ENCODE peak calls at places on chromosome 15, in six cellular contexts. H is GM23338, J is mesendoderm, I is HCT116, K is neuronal stem cell, Z is hepatocyte. A is an unnamed sample.

GRCh38 chr15:64739216-64739976 is 36.0 kb downstream of the RBPMS2 start:
- DNase-seq in H (no peak), J (no peak), I (no peak), K (no peak), Z (no peak), A (no peak)

GRCh38 chr15:63896336-63897115 is 62.8 kb upstream of the HERC1 start:
- DNase-seq in H (no peak), J (peak), I (no peak), K (no peak), Z (no peak), A (peak)

GRCh38 chr15:61380270-61380669 is 151.2 kb upstream of the RORA start:
- DNase-seq in H (no peak), J (no peak), I (no peak), K (no peak), Z (no peak), A (peak)

GRCh38 chr15:70870066-70870465 is 16.1 kb upstream of the LARP6 start:
- DNase-seq in H (no peak), J (no peak), I (no peak), K (no peak), Z (no peak), A (no peak)

GRCh38 chr15:72116680-72117447 is 1.1 kb downstream of the MYO9A start:
- DNase-seq in H (peak), J (peak), I (no peak), K (no peak), Z (peak), A (peak)

GRCh38 chr15:60379466-60380274 is 18.1 kb downstream of the ANXA2 start:
- DNase-seq in H (peak), J (peak), I (peak), K (no peak), Z (peak), A (no peak)

GRCh38 chr15:33200444-33200843 is 5.9 kb upstream of the FMN1 start:
- DNase-seq in H (no peak), J (peak), I (no peak), K (no peak), Z (peak), A (no peak)

GRCh38 chr15:72184165-72184811 is 13.3 kb downstream of the GRAMD2A start:
- DNase-seq in H (peak), J (peak), I (peak), K (peak), Z (peak), A (no peak)

GRCh38 chr15:20348900-20349773 is 192.5 kb downstream of the GOLGA6L6 start:
- DNase-seq in H (no peak), J (no peak), I (no peak), K (no peak), Z (peak), A (no peak)

GRCh38 chr15:90471769-90472168 is 58.0 kb upstream of the CRTC3 start:
- DNase-seq in H (no peak), J (no peak), I (no peak), K (no peak), Z (no peak), A (no peak)

GRCh38 chr15:64163662-64164362 is 990 bp upstream of the PPIB start:
- DNase-seq in H (peak), J (peak), I (no peak), K (no peak), Z (no peak), A (peak)

GRCh38 chr15:68653031-68653635 is 74.3 kb downstream of the CORO2B start:
- DNase-seq in H (no peak), J (no peak), I (no peak), K (no peak), Z (no peak), A (no peak)

GRCh38 chr15:99983171-99983891 is 250.1 kb upstream of the LYSMD4 start:
- DNase-seq in H (peak), J (peak), I (no peak), K (no peak), Z (no peak), A (no peak)

GRCh38 chr15:68186671-68187397 is 18.3 kb downstream of the CALML4 start:
- DNase-seq in H (no peak), J (no peak), I (no peak), K (no peak), Z (no peak), A (no peak)

GRCh38 chr15:67130673-67131601 is 65.5 kb downstream of the SMAD3 start:
- DNase-seq in H (no peak), J (no peak), I (no peak), K (no peak), Z (no peak), A (no peak)

GRCh38 chr15:50854594-50855490 is 53.6 kb upstream of the AP4E1 start:
- DNase-seq in H (no peak), J (peak), I (no peak), K (no peak), Z (peak), A (peak)

GRCh38 chr15:90539789-90540188 is 10.1 kb downstream of the CRTC3 start:
- DNase-seq in H (no peak), J (no peak), I (no peak), K (no peak), Z (no peak), A (no peak)

GRCh38 chr15:32877620-32878019 is 159.8 kb downstream of the GREM1 start:
- DNase-seq in H (no peak), J (no peak), I (no peak), K (no peak), Z (no peak), A (peak)

GRCh38 chr15:34358948-34359347 is 8.0 kb downstream of the LPCAT4 start:
- DNase-seq in H (no peak), J (no peak), I (no peak), K (no peak), Z (no peak), A (no peak)

GRCh38 chr15:72229076-72229946 is 1.7 kb downstream of the PKM start:
- DNase-seq in H (peak), J (peak), I (no peak), K (no peak), Z (no peak), A (peak)

GRCh38 chr15:51620647-51621046 is 1.9 kb downstream of the DMXL2 start:
- DNase-seq in H (no peak), J (no peak), I (no peak), K (no peak), Z (peak), A (peak)

GRCh38 chr15:70095387-70096214 is 2.1 kb downstream of the TLE3 start:
- DNase-seq in H (peak), J (peak), I (no peak), K (no peak), Z (peak), A (peak)

GRCh38 chr15:71810256-71811035 is at the start of gene NR2E3:
- DNase-seq in H (no peak), J (peak), I (no peak), K (no peak), Z (no peak), A (no peak)

GRCh38 chr15:59245583-59245982 is 38.9 kb downstream of the LDHAL6B start:
- DNase-seq in H (no peak), J (no peak), I (no peak), K (no peak), Z (no peak), A (no peak)

GRCh38 chr15:59243622-59244021 is 37.0 kb downstream of the LDHAL6B start:
- DNase-seq in H (no peak), J (no peak), I (no peak), K (no peak), Z (no peak), A (no peak)

GRCh38 chr15:59244337-59244736 is 37.7 kb downstream of the LDHAL6B start:
- DNase-seq in H (no peak), J (no peak), I (no peak), K (no peak), Z (peak), A (no peak)

GRCh38 chr15:59247364-59247763 is 40.7 kb downstream of the LDHAL6B start:
- DNase-seq in H (peak), J (peak), I (no peak), K (peak), Z (peak), A (peak)

GRCh38 chr15:59242649-59243048 is 36.0 kb downstream of the LDHAL6B start:
- DNase-seq in H (no peak), J (no peak), I (no peak), K (no peak), Z (no peak), A (no peak)
- H3K4me3 ChIP-seq in H (no peak), J (no peak), I (no peak), K (no peak), Z (no peak), A (no peak)

DNA sequence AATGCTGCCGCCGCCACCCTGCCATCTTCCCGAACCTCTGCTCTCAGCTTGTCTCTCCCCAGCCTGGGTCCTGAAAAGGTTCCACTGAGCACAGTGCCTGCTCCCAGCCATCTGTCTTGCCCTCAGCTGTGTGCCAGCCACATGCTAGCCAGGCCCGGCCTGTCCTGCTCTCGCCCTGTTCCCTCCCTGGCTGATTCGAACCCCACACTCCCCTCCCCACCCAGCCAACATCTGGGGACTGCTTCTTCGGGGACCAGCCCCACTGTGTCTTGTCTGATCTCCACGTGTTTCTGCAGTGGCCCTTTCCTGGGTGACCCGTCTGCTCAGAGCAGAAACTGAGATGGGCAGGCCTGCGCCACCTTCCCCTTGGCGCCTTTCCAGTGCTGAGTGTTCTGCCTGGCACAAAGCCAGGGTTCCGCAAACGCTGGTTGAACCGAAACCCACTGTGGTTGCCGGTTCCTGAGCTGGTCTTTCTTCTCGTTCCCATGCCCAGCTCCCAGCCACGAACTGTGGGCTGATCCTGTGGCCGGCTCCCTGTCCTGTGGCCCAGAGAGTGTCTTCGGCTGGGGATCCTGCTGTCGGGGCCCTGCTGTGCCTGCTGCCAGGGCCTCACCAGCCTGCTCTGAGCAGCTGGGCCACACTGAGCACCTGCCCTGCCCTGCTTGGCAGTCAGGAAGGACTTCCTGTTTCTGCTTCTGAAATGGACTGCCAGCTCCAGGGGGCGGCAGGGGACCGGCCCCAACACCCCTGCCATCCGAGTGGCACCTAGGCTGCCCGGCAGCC is 62.7 kb upstream of the KLF13 start:
- DNase-seq in H (no peak), J (no peak), I (no peak), K (no peak), Z (no peak), A (peak)
- H3K4me2 ChIP-seq in H (no peak), J (no peak), I (no peak), K (no peak), Z (no peak), A (peak)

GRCh38 chr15:36884404-36885335 is 215.7 kb downstream of the MEIS2 start:
- DNase-seq in H (no peak), J (no peak), I (no peak), K (peak), Z (no peak), A (peak)

GRCh38 chr15:36880913-36881290 is 219.4 kb downstream of the MEIS2 start:
- DNase-seq in H (no peak), J (no peak), I (no peak), K (no peak), Z (no peak), A (no peak)

GRCh38 chr15:36880226-36880912 is 220.0 kb downstream of the MEIS2 start:
- DNase-seq in H (peak), J (peak), I (no peak), K (peak), Z (no peak), A (no peak)

GRCh38 chr15:36883705-36884355 is 216.5 kb downstream of the MEIS2 start:
- DNase-seq in H (peak), J (peak), I (peak), K (peak), Z (peak), A (peak)

DNA sequence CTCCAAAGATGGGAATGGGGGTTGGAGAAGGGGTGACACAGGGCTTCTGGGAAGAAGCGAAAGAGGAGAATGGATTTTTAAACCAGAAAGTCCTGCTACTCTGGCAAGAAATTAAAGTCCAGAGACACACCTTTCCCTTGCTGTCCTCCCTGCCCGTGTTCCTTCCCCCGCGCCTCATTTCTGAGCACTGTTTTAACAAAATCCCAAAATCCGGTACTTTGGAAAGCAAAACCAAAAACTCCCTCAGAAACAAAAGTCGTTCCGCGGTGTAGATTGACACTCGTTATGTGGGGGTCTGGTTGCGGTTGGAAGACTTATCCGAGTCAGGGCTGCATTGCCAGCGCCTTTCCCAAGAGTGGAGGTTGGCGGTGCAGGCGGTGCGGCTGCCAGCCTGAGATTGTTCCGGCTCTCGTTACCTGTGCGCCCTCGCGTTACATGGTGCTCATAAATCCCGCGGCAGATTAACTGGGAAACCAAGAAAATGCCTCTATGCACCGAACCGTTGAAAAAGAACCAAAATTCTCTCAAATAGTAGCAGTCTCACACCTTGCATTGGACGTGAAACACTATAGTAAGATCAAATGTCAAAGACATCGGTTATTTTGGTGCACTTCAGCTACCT is 217.8 kb downstream of the MEIS2 start:
- DNase-seq in H (peak), J (no peak), I (no peak), K (peak), Z (no peak), A (no peak)
- H3K4me3 ChIP-seq in H (peak), J (no peak), I (no peak), K (no peak), Z (peak), A (no peak)

DNA sequence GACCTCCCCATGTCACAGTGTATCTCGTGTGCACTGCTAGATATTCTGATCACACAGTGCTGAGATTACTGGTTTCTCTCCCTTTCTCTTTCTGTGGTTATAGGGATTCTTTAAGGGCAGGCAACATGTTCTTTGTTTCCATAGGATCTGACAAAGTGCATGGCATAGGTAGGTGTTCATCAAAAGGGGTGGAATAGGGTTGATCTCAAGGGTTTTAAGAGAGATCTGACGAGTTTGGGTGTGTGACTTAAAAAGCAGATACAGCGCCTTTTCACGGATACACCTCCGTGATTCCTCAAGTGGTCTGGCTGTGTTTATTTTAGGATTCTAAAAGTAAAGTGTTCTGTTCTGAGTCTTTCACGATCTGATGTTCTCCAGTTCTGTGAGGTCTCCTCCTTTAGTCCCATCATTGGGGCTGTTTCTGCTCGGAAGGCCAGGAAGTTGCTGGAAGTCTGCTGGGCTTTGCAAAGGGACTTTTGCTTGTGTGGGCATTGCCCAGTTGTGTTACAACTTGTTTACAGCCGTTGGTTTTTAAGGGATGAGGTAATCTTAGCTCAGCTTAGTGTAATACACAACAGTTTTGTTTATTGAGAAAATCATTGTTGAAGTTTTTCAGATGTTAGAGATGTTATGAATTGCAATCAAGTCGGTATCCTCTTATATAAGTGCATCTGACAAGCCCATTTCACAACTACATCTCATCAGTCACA is 34.8 kb downstream of the IGF1R start:
- DNase-seq in H (no peak), J (no peak), I (no peak), K (no peak), Z (no peak), A (peak)
- H3K4me2 ChIP-seq in H (peak), J (no peak), I (no peak), K (no peak), Z (peak), A (no peak)

DNA sequence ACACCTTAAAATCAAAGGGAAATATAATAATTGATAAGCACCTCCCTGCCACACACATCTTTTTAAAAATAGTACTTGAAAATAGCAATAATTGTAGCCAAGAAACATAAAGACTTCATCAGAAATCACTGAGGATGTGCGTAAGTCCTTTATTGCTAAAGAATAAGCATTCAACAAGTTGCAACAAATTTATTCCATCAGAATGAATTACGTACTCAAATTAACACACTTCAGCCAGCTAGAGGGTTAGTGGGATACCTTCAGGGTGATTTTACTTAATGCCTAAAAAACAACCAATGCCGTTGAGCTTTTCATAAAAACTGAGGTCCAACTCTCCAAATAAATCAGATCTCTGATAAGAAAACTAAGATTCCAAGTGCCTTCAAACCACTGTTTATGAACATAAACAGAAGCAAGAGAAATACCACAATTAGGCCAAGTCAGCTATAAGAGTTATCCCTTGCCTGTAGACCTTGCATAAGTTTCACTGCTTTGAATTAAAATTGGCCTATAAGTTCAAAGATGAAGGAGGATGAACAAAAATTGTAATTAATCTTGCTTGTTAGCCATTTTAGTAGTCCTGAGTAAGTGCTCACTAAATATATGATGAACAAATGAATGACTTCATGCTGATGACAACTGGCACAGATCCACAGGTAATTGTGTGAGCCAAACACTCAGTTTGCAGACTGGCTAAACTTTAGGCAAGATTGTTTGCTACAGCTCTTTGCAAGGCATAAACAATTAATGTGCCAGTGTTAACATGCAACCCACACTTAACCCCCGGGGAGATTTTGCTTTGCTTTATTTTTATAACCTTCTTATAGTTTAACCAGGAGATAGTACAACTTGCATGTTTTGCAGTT is 375.1 kb upstream of the THBS1 start:
- DNase-seq in H (no peak), J (no peak), I (no peak), K (no peak), Z (no peak), A (no peak)
- H3K4me3 ChIP-seq in H (no peak), J (no peak), I (no peak), K (no peak), Z (no peak), A (no peak)

GRCh38 chr15:89435346-89435745 is 61.0 kb downstream of the RHCG start:
- DNase-seq in H (no peak), J (no peak), I (no peak), K (no peak), Z (no peak), A (no peak)
- H3K4me2 ChIP-seq in H (no peak), J (no peak), I (no peak), K (no peak), Z (no peak), A (no peak)

GRCh38 chr15:65833501-65834220 is 35.6 kb upstream of the RAB11A start:
- DNase-seq in H (no peak), J (no peak), I (no peak), K (no peak), Z (no peak), A (no peak)
- H3K4me3 ChIP-seq in H (no peak), J (no peak), I (no peak), K (no peak), Z (no peak), A (no peak)

DNA sequence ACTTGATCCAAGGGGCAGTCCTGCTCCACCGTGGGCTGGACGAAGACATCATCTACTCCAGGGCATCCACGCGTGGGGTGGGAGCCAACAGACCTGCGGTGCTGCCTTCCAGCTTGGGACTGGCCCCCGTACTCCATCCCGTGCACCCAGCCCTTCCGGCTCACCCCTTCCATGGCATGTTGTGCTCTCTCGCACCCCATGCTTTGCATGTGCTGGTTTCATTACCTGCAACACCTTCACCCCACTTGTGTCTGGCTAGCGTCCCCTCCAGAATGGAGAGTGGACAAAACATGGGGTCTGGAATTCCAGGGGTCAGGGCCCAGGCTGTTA is 30.2 kb downstream of the SEMA7A start:
- DNase-seq in H (no peak), J (no peak), I (no peak), K (no peak), Z (no peak), A (peak)
- H3K4me2 ChIP-seq in H (no peak), J (no peak), I (no peak), K (no peak), Z (no peak), A (peak)

GRCh38 chr15:65792988-65793812 is 1.1 kb upstream of the DENND4A start:
- DNase-seq in H (no peak), J (no peak), I (no peak), K (no peak), Z (no peak), A (no peak)
- H3K4me3 ChIP-seq in H (peak), J (no peak), I (peak), K (no peak), Z (peak), A (peak)

A was measured in Karpas-422.